ENCODE peak calls at places on chromosomes 3 and 15, in seven cellular contexts. I is suprapubic skin; K is lung; R is ovary; G is endothelial cell of umbilical vein; L is tibial nerve; P is CD8-positive, alpha-beta T cell. Q is an unnamed sample.

GRCh38 chr3:55591893-55592292 is 104.8 kb upstream of the WNT5A start:
- DNase-seq in I (no peak), R (no peak), K (no peak), P (no peak), G (no peak), L (no peak), Q (no peak)

GRCh38 chr15:91541286-91541685 is 312.2 kb upstream of the SLCO3A1 start:
- DNase-seq in P (no peak), I (no peak), L (no peak), R (no peak), G (no peak), K (no peak), Q (no peak)

GRCh38 chr15:40038267-40038653 is 721 bp downstream of the SRP14 start:
- DNase-seq in I (no peak), P (no peak), K (no peak), R (no peak), G (peak), L (no peak), Q (no peak)

GRCh38 chr3:172673210-172673679 is 37.6 kb downstream of the NCEH1 start:
- DNase-seq in K (peak), G (peak), P (no peak), I (no peak), L (no peak), R (no peak), Q (peak)

GRCh38 chr3:99872633-99873254 is 55.1 kb downstream of the CMSS1 start:
- DNase-seq in P (no peak), K (no peak), I (no peak), L (no peak), G (peak), R (no peak), Q (no peak)

GRCh38 chr15:25762015-25762662 is 101.0 kb downstream of the ATP10A start:
- DNase-seq in R (no peak), P (no peak), G (no peak), K (peak), L (no peak), I (no peak), Q (no peak)

GRCh38 chr3:109161487-109162108 is 25.1 kb downstream of the C3orf85 start:
- DNase-seq in P (no peak), R (no peak), L (no peak), I (no peak), G (no peak), K (no peak), Q (no peak)

GRCh38 chr15:31586841-31587240 is 260.2 kb downstream of the KLF13 start:
- DNase-seq in P (no peak), L (no peak), G (no peak), K (no peak), R (no peak), I (no peak), Q (no peak)

DNA sequence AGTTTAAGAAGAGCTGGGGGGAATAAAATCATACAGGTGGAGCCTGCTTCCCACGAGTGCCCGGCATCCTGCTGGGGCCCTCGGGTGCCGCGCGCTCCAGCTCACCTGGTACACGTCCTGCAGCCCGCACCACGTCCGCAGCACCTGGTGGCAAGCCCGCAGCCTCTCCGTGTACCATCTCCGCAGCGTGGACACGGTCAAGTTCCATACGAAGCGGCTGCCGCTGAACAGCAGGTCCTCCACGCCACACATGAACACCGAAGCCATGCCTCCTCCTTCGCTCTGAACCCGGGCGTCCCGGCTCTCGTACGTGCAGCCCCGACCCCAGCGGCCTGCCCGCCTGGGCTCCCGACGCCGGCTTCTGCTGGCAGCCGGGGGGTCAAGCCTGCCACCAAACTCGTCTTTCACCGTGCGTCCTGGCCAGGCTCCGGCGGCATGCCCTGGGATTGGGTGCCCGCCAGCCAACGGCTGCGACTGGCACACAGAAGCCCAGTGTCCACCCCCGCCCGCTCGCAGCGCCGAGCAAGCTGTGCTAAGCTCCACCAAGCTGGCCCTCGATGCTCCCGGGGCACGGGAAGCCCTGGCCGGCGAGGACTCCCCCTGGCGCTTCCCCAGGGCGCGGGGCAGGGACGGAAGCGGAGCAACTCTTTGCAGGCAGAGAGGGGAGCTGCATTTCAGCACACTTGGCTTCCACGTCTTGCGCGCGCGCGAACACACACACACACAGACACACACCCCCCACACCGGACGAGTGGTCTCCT is at the start of gene FRMD4B:
- DNase-seq in P (no peak), L (peak), G (peak), I (peak), R (peak), K (peak), Q (no peak)
- TF ChIP-seq CTCF in P (no peak), L (peak), G (peak), I (no peak), R (no peak), K (no peak), Q (peak)

GRCh38 chr3:82165266-82165665 is 403.8 kb upstream of the GBE1 start:
- DNase-seq in L (no peak), I (no peak), R (no peak), K (no peak), P (no peak), G (no peak), Q (no peak)

DNA sequence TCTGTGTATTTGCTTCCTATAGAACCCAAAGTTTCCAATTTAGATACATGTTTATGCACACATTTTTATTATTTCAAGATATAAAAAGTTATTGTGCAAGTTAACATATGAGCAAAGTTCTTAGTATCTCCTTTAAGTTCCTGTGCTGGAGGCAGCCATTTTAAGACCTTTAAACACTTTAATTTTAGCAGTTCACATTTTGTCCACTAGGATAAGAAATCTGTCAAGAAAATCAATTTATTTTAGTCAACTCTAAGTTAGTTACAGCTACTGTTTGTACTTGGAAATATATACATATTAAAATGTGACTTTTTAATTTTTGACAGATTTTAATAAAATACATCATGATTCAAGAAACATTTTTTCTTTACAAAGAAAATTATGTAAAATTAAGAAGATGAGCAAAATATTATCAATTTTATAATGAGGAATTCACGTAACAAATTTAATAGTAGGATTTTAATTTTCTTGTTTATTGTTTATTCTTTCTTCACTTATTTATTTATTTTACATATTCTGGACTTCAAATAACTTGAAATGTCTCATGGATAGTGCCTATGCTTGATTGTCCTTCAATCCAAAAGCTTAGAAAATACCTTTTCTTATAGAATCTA is 402.6 kb upstream of the GBE1 start:
- DNase-seq in K (no peak), R (no peak), G (peak), I (no peak), P (no peak), L (no peak), Q (no peak)
- TF ChIP-seq CTCF in K (no peak), R (no peak), G (no peak), I (no peak), P (peak), L (no peak), Q (peak)

DNA sequence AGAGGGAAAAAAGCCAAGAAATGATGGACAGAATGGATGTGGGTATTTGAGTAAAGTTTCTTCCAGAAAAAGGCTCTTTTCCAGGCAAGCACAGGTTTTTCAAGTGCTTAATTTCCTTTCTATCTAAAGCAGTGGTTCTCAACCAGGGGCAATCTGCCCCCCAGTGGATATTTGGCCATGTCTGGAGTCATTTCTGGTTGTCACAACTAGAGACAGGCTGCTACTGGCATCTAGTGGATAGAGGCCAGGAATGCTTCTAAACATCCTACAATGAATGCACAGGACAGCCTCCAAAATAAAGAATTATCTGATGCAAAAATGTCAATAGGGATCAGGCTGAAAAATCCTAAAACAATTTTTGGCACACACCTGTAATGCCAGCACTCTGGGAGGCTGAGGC is 23.9 kb downstream of the SEC22C start:
- DNase-seq in P (no peak), R (no peak), G (no peak), I (no peak), L (no peak), K (no peak), Q (no peak)
- TF ChIP-seq CTCF in P (peak), R (no peak), G (no peak), I (no peak), L (no peak), K (peak), Q (peak)

DNA sequence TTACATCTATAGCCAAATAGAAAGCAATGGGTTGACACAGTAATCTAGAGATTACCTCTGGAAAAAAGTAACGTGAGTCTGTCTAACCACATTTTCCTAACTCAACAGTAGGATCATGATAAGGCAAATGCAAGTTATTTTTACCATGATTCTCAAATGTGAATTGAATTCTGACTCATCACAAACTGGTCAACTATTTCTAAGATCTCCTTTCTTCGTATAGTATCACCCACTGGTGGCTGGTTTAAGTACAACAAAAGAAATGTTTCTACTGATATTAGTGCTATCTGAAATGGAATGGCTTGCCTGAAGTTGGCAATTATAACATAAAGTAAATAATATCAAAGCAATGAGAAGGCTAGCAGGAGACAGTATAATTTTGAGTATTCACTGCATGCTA is 102.2 kb downstream of the ABI3BP start:
- DNase-seq in R (no peak), K (no peak), L (no peak), I (no peak), G (peak), P (no peak), Q (no peak)
- TF ChIP-seq CTCF in R (no peak), K (no peak), L (no peak), I (no peak), G (peak), P (no peak), Q (peak)

DNA sequence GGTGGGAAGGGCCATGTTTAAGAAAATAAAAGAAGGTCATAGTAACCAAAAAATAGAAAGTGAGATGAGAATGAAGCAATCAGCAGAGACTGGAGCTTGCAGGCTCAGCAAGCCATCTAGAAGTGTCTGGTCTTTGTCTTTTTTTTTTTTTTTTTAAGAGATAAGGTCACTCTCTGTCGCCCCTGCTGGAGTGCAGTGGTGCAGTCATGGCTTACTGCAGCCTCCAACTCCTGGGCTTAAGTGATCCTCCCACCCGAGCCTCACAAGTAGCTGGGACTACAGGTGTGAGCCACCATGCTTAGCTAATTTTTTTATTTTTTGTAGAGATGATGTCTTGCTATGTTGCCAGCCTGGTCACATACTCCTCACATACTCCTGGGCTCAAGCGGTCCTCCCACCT is 36.2 kb downstream of the GXYLT2 start:
- DNase-seq in L (no peak), R (no peak), K (no peak), G (no peak), I (no peak), P (no peak), Q (no peak)
- TF ChIP-seq CTCF in L (no peak), R (no peak), K (no peak), G (peak), I (no peak), P (no peak), Q (no peak)

Q was measured in RWPE2.